ENCODE peak calls at places on chromosomes 7 and 10, in ten cellular contexts. One of them, this sample, is unnamed.

GRCh38 chr10:80596391-80597257 is 58.9 kb downstream of the SH2D4B start:
- DNase-seq in BJ: no peak
- DNase-seq in upper lobe of right lung: no peak
- DNase-seq in GM12878: no peak
- DNase-seq in CD4-positive, alpha-beta T cell: peak; percentile 4
- DNase-seq in hepatocyte: peak; percentile 44
- DNase-seq in fibroblast of lung: peak; percentile 37
- DNase-seq in right lobe of liver: no peak
- DNase-seq in AG04450: peak; percentile 4
- DNase-seq in nephron progenitor cell: peak; percentile 42
- DNase-seq in this sample: no peak

GRCh38 chr7:129434172-129434845 is at the start of gene STRIP2:
- DNase-seq in BJ: peak; percentile 19
- DNase-seq in upper lobe of right lung: peak; percentile 96
- DNase-seq in GM12878: peak; percentile 40
- DNase-seq in CD4-positive, alpha-beta T cell: peak; percentile 82
- DNase-seq in hepatocyte: peak; percentile 92
- DNase-seq in fibroblast of lung: peak; percentile 70
- DNase-seq in right lobe of liver: peak; percentile 93
- DNase-seq in AG04450: peak; percentile 15
- DNase-seq in nephron progenitor cell: peak; percentile 99
- DNase-seq in this sample: peak; percentile 92

GRCh38 chr7:120110169-120110568 is 162.8 kb upstream of the KCND2 start:
- DNase-seq in BJ: no peak
- DNase-seq in upper lobe of right lung: no peak
- DNase-seq in GM12878: no peak
- DNase-seq in CD4-positive, alpha-beta T cell: no peak
- DNase-seq in hepatocyte: no peak
- DNase-seq in fibroblast of lung: no peak
- DNase-seq in right lobe of liver: no peak
- DNase-seq in AG04450: no peak
- DNase-seq in nephron progenitor cell: no peak
- DNase-seq in this sample: no peak

GRCh38 chr7:262251-262572 is 27.8 kb upstream of the FOXL3 start:
- DNase-seq in BJ: no peak
- DNase-seq in upper lobe of right lung: peak; percentile 37
- DNase-seq in GM12878: no peak
- DNase-seq in CD4-positive, alpha-beta T cell: no peak
- DNase-seq in hepatocyte: no peak
- DNase-seq in fibroblast of lung: no peak
- DNase-seq in right lobe of liver: peak; percentile 45
- DNase-seq in AG04450: no peak
- DNase-seq in nephron progenitor cell: no peak
- DNase-seq in this sample: no peak

GRCh38 chr10:132030898-132031463 is 34.8 kb upstream of the JAKMIP3 start:
- DNase-seq in BJ: no peak
- DNase-seq in upper lobe of right lung: peak; percentile 13
- DNase-seq in GM12878: no peak
- DNase-seq in CD4-positive, alpha-beta T cell: no peak
- DNase-seq in hepatocyte: no peak
- DNase-seq in fibroblast of lung: no peak
- DNase-seq in right lobe of liver: no peak
- DNase-seq in AG04450: no peak
- DNase-seq in nephron progenitor cell: no peak
- DNase-seq in this sample: no peak

GRCh38 chr10:112834661-112835060 is 115.4 kb upstream of the TCF7L2 start:
- DNase-seq in BJ: no peak
- DNase-seq in upper lobe of right lung: peak; percentile 79
- DNase-seq in GM12878: no peak
- DNase-seq in CD4-positive, alpha-beta T cell: no peak
- DNase-seq in hepatocyte: no peak
- DNase-seq in fibroblast of lung: no peak
- DNase-seq in right lobe of liver: no peak
- DNase-seq in AG04450: no peak
- DNase-seq in nephron progenitor cell: no peak
- DNase-seq in this sample: no peak

GRCh38 chr10:102121739-102122372 is 1.7 kb upstream of the LDB1 start:
- DNase-seq in BJ: no peak
- DNase-seq in upper lobe of right lung: no peak
- DNase-seq in GM12878: no peak
- DNase-seq in CD4-positive, alpha-beta T cell: no peak
- DNase-seq in hepatocyte: peak; percentile 63
- DNase-seq in fibroblast of lung: peak; percentile 58
- DNase-seq in right lobe of liver: no peak
- DNase-seq in AG04450: peak; percentile 58
- DNase-seq in nephron progenitor cell: peak; percentile 37
- DNase-seq in this sample: no peak

GRCh38 chr10:43264324-43264986 is 2.4 kb downstream of the RASGEF1A start:
- DNase-seq in BJ: no peak
- DNase-seq in upper lobe of right lung: no peak
- DNase-seq in GM12878: no peak
- DNase-seq in CD4-positive, alpha-beta T cell: no peak
- DNase-seq in hepatocyte: no peak
- DNase-seq in fibroblast of lung: no peak
- DNase-seq in right lobe of liver: no peak
- DNase-seq in AG04450: no peak
- DNase-seq in nephron progenitor cell: no peak
- DNase-seq in this sample: no peak

DNA sequence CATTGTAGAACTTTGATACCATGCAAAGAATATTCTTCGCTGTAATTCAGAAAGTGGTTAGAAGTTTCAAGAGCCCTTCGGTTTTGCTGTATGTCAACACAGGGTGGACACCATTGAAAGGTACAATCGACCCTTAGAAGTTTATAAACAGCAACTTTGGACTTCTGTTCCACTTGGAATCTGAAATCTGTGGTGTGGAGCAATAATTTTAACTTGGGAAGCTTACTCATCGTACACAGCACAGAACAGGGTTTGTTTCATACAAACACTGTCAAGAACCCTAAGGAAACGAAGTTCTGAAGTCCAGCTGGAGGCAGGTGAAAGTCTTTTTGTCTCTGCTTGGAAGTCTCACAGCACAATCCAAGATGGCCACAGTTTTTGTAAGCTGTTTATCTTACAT is 31.5 kb downstream of the NMT2 start:
- DNase-seq in BJ: no peak
- DNase-seq in upper lobe of right lung: no peak
- DNase-seq in GM12878: no peak
- DNase-seq in CD4-positive, alpha-beta T cell: no peak
- DNase-seq in hepatocyte: no peak
- DNase-seq in fibroblast of lung: peak; percentile 64
- DNase-seq in right lobe of liver: no peak
- DNase-seq in AG04450: peak; percentile 16
- DNase-seq in nephron progenitor cell: no peak
- DNase-seq in this sample: no peak
- TF ChIP-seq CTCF in BJ: no peak
- TF ChIP-seq CTCF in upper lobe of right lung: no peak
- TF ChIP-seq CTCF in GM12878: no peak
- TF ChIP-seq CTCF in CD4-positive, alpha-beta T cell: no peak
- TF ChIP-seq CTCF in hepatocyte: no peak
- TF ChIP-seq CTCF in fibroblast of lung: no peak
- TF ChIP-seq CTCF in right lobe of liver: no peak
- TF ChIP-seq CTCF in AG04450: no peak
- TF ChIP-seq CTCF in nephron progenitor cell: no peak
- TF ChIP-seq CTCF in this sample: no peak

GRCh38 chr10:66366163-66366562 is 559.7 kb upstream of the LRRTM3 start:
- DNase-seq in BJ: no peak
- DNase-seq in upper lobe of right lung: no peak
- DNase-seq in GM12878: no peak
- DNase-seq in CD4-positive, alpha-beta T cell: no peak
- DNase-seq in hepatocyte: no peak
- DNase-seq in fibroblast of lung: no peak
- DNase-seq in right lobe of liver: no peak
- DNase-seq in AG04450: no peak
- DNase-seq in nephron progenitor cell: no peak
- DNase-seq in this sample: no peak

GRCh38 chr10:66365686-66366085 is 560.1 kb upstream of the LRRTM3 start:
- DNase-seq in BJ: no peak
- DNase-seq in upper lobe of right lung: no peak
- DNase-seq in GM12878: no peak
- DNase-seq in CD4-positive, alpha-beta T cell: no peak
- DNase-seq in hepatocyte: no peak
- DNase-seq in fibroblast of lung: peak; percentile 28
- DNase-seq in right lobe of liver: no peak
- DNase-seq in AG04450: no peak
- DNase-seq in nephron progenitor cell: no peak
- DNase-seq in this sample: no peak

DNA sequence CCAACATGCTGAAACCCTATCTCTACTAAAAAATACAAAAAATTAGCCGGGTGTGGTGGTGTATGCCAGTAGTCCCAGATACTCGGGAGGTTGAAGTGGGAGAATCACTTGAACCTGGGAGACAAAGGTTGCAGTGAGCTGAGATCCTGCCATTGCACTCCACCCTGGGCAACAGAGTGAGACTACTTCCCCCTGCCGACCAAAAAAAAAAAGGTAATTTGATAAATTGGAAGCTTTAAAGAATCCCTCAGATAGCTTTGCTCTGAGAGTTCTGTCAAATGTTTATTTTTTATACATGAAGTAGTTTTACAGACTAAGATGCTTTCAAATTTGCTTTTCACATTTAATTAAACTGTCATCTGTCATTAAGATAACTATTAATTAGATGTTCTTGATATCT is 563.3 kb upstream of the LRRTM3 start:
- DNase-seq in BJ: no peak
- DNase-seq in upper lobe of right lung: no peak
- DNase-seq in GM12878: no peak
- DNase-seq in CD4-positive, alpha-beta T cell: no peak
- DNase-seq in hepatocyte: no peak
- DNase-seq in fibroblast of lung: no peak
- DNase-seq in right lobe of liver: no peak
- DNase-seq in AG04450: no peak
- DNase-seq in nephron progenitor cell: no peak
- DNase-seq in this sample: no peak
- TF ChIP-seq CTCF in BJ: no peak
- TF ChIP-seq CTCF in upper lobe of right lung: no peak
- TF ChIP-seq CTCF in GM12878: no peak
- TF ChIP-seq CTCF in CD4-positive, alpha-beta T cell: no peak
- TF ChIP-seq CTCF in hepatocyte: no peak
- TF ChIP-seq CTCF in fibroblast of lung: no peak
- TF ChIP-seq CTCF in right lobe of liver: no peak
- TF ChIP-seq CTCF in AG04450: no peak
- TF ChIP-seq CTCF in nephron progenitor cell: no peak
- TF ChIP-seq CTCF in this sample: no peak

GRCh38 chr10:124672181-124672638 is 72.0 kb downstream of the FAM53B start:
- DNase-seq in BJ: no peak
- DNase-seq in upper lobe of right lung: no peak
- DNase-seq in GM12878: no peak
- DNase-seq in CD4-positive, alpha-beta T cell: no peak
- DNase-seq in hepatocyte: no peak
- DNase-seq in fibroblast of lung: peak; percentile 23
- DNase-seq in right lobe of liver: peak; percentile 46
- DNase-seq in AG04450: no peak
- DNase-seq in nephron progenitor cell: no peak
- DNase-seq in this sample: no peak

GRCh38 chr10:124669824-124670654 is 74.1 kb downstream of the FAM53B start:
- DNase-seq in BJ: no peak
- DNase-seq in upper lobe of right lung: no peak
- DNase-seq in GM12878: no peak
- DNase-seq in CD4-positive, alpha-beta T cell: no peak
- DNase-seq in hepatocyte: no peak
- DNase-seq in fibroblast of lung: no peak
- DNase-seq in right lobe of liver: no peak
- DNase-seq in AG04450: no peak
- DNase-seq in nephron progenitor cell: no peak
- DNase-seq in this sample: no peak

GRCh38 chr10:124669141-124669823 is 74.9 kb downstream of the FAM53B start:
- DNase-seq in BJ: no peak
- DNase-seq in upper lobe of right lung: no peak
- DNase-seq in GM12878: no peak
- DNase-seq in CD4-positive, alpha-beta T cell: no peak
- DNase-seq in hepatocyte: no peak
- DNase-seq in fibroblast of lung: no peak
- DNase-seq in right lobe of liver: no peak
- DNase-seq in AG04450: no peak
- DNase-seq in nephron progenitor cell: no peak
- DNase-seq in this sample: no peak

GRCh38 chr10:124670849-124671248 is 73.3 kb downstream of the FAM53B start:
- DNase-seq in BJ: no peak
- DNase-seq in upper lobe of right lung: peak; percentile 81
- DNase-seq in GM12878: no peak
- DNase-seq in CD4-positive, alpha-beta T cell: no peak
- DNase-seq in hepatocyte: no peak
- DNase-seq in fibroblast of lung: no peak
- DNase-seq in right lobe of liver: no peak
- DNase-seq in AG04450: no peak
- DNase-seq in nephron progenitor cell: no peak
- DNase-seq in this sample: no peak

DNA sequence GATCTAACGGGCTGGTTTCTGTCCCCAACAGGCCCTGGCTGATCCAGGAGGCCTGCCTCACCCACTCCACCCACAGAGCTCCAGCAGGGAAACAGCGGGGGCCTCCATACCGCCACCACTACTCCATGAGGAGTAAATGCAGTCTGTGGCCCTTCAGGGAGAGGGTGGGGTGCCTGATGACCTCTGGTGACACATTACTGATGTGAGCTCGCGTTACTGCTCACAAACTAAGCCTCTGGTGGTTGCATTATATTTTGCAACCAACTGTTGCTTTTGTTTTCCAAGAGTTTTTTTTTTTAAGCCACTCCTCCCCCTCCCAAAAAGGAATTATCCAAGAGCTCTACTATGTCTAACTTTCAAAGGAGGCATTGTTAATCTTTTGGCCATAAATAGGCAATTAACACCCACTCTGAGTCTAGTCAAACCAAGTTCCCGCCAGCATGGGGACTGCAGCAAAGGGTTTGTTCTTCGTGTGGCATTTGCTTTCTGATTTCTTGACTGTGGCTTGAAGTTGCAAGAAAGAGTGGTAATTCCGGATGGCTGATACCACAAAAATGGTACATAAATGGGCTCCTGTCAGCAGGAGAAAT is 72.6 kb downstream of the FAM53B start:
- DNase-seq in BJ: no peak
- DNase-seq in upper lobe of right lung: no peak
- DNase-seq in GM12878: no peak
- DNase-seq in CD4-positive, alpha-beta T cell: no peak
- DNase-seq in hepatocyte: peak; percentile 39
- DNase-seq in fibroblast of lung: peak; percentile 61
- DNase-seq in right lobe of liver: peak; percentile 42
- DNase-seq in AG04450: no peak
- DNase-seq in nephron progenitor cell: peak; percentile 31
- DNase-seq in this sample: no peak
- TF ChIP-seq CTCF in BJ: peak; percentile 24
- TF ChIP-seq CTCF in upper lobe of right lung: peak; percentile 35
- TF ChIP-seq CTCF in GM12878: no peak
- TF ChIP-seq CTCF in CD4-positive, alpha-beta T cell: no peak
- TF ChIP-seq CTCF in hepatocyte: no peak
- TF ChIP-seq CTCF in fibroblast of lung: no peak
- TF ChIP-seq CTCF in right lobe of liver: no peak
- TF ChIP-seq CTCF in AG04450: no peak
- TF ChIP-seq CTCF in nephron progenitor cell: peak; percentile 21
- TF ChIP-seq CTCF in this sample: peak; percentile 33

DNA sequence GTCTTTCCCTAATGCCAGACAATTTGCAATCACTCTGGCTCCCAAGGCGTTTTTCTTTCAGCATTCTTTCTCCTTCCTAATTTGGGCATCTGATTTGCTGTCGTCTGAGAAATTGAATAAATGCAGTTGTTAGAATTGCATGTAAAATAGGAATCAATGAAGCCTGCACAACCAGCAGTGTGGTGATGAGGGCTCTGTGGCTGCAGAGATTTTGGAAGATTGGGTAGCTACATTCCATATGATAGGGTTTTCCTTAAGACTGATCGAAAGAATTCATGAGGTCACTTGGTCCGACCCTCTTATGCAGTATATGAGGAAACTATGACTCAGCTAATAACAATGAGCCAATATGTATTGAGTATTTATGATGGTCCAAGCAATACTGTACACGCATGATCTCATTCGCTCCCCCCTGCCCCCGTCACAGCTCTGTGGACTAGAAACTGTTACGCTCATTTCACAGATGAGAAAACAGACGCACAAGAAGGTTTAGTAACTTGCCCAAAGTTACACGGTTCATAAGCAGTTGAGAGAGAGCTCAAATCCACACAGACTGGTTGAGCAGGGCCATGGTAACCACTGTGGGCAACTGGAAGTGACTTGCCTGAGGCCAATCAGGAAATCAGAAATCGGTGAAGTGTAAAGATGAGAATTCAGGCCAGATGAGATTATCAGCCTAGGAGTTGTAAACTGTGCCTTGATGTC is 527.2 kb downstream of the GATA3 start:
- DNase-seq in BJ: no peak
- DNase-seq in upper lobe of right lung: no peak
- DNase-seq in GM12878: no peak
- DNase-seq in CD4-positive, alpha-beta T cell: no peak
- DNase-seq in hepatocyte: no peak
- DNase-seq in fibroblast of lung: no peak
- DNase-seq in right lobe of liver: no peak
- DNase-seq in AG04450: no peak
- DNase-seq in nephron progenitor cell: no peak
- DNase-seq in this sample: no peak
- TF ChIP-seq CTCF in BJ: no peak
- TF ChIP-seq CTCF in upper lobe of right lung: no peak
- TF ChIP-seq CTCF in GM12878: no peak
- TF ChIP-seq CTCF in CD4-positive, alpha-beta T cell: no peak
- TF ChIP-seq CTCF in hepatocyte: no peak
- TF ChIP-seq CTCF in fibroblast of lung: no peak
- TF ChIP-seq CTCF in right lobe of liver: no peak
- TF ChIP-seq CTCF in AG04450: no peak
- TF ChIP-seq CTCF in nephron progenitor cell: no peak
- TF ChIP-seq CTCF in this sample: no peak

This sample was measured in progenitor cell of endocrine pancreas.